ENCODE peak calls at places on chromosomes 1 and 21, in four cellular contexts. C is K562, B is GM12878, A is GM12891. G is an unnamed sample.

GRCh38 chr1:19309123-19309813 is 2.7 kb downstream of the AKR7A2 start:
- DNase-seq in C (no peak), B (no peak), A (no peak), G (no peak)

GRCh38 chr1:171292799-171293198 is 21.2 kb upstream of the FMO4 start:
- DNase-seq in C (no peak), B (no peak), A (no peak), G (no peak)

GRCh38 chr1:30323352-30323751 is 400.0 kb downstream of the MATN1 start:
- DNase-seq in C (no peak), B (no peak), A (no peak), G (no peak)

GRCh38 chr1:168230709-168231108 is 4.9 kb downstream of the SFT2D2 start:
- DNase-seq in C (no peak), B (no peak), A (no peak), G (no peak)

GRCh38 chr1:234286206-234286605 is 87.0 kb upstream of the COA6 start:
- DNase-seq in C (no peak), B (no peak), A (no peak), G (no peak)

GRCh38 chr1:17606826-17607440 is 67.4 kb downstream of the ARHGEF10L start:
- DNase-seq in C (peak), B (no peak), A (peak), G (no peak)

GRCh38 chr1:111279144-111279543 is 11.5 kb upstream of the CHIA start:
- DNase-seq in C (no peak), B (no peak), A (no peak), G (no peak)

GRCh38 chr1:187621961-187622360 is 793.2 kb downstream of the PLA2G4A start:
- DNase-seq in C (no peak), B (peak), A (no peak), G (peak)

GRCh38 chr1:29186252-29186651 is 4.6 kb upstream of the SRSF4 start:
- DNase-seq in C (no peak), B (no peak), A (no peak), G (no peak)

GRCh38 chr1:241808265-241808664 is 39.7 kb upstream of the EXO1 start:
- DNase-seq in C (no peak), B (no peak), A (no peak), G (no peak)

GRCh38 chr1:61191140-61191720 is 108.9 kb downstream of the NFIA start:
- DNase-seq in C (no peak), B (no peak), A (no peak), G (no peak)

GRCh38 chr1:214494706-214495105 is 56.7 kb downstream of the PTPN14 start:
- DNase-seq in C (no peak), B (no peak), A (no peak), G (no peak)

GRCh38 chr1:236844499-236845271 is 49.6 kb downstream of the MTR start:
- DNase-seq in C (no peak), B (no peak), A (no peak), G (no peak)

GRCh38 chr1:54884768-54885167 is 2.2 kb downstream of the DHCR24 start:
- DNase-seq in C (no peak), B (no peak), A (no peak), G (peak)

GRCh38 chr1:50827546-50827945 is 132.5 kb downstream of the FAF1 start:
- DNase-seq in C (no peak), B (no peak), A (no peak), G (no peak)

GRCh38 chr1:217482356-217483102 is 148.4 kb downstream of the GPATCH2 start:
- DNase-seq in C (no peak), B (peak), A (peak), G (peak)

GRCh38 chr1:183633676-183634343 is 1.8 kb downstream of the ARPC5 start:
- DNase-seq in C (peak), B (peak), A (no peak), G (peak)
- TF ChIP-seq SPI1 in C (no peak), B (no peak), A (no peak), G (no peak)

GRCh38 chr1:83670891-83671565 is 327.9 kb downstream of the TTLL7 start:
- DNase-seq in C (no peak), B (peak), A (no peak), G (no peak)

GRCh38 chr1:83673287-83673686 is 325.6 kb downstream of the TTLL7 start:
- DNase-seq in C (no peak), B (no peak), A (no peak), G (no peak)

GRCh38 chr1:83671586-83671985 is 327.3 kb downstream of the TTLL7 start:
- DNase-seq in C (no peak), B (no peak), A (no peak), G (no peak)

DNA sequence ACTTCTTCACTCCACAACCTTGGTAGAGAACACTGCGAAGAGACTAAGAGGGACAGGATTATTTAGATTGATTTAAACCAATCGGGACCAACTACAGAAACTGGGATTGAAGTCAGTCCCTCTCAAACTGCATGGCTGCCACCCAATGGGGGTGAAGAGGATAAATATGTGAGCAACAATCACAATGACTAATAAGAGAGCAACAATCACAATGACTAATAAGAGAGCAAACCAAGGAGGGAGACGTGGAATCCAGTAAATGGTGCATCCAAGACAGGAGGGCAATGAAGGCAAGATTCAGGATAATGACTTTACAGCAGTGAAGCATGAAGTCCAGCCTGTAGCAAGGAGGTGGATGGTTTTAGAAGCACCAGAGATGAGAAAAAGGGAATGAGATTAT is 322.8 kb downstream of the TTLL7 start:
- DNase-seq in C (no peak), B (no peak), A (no peak), G (no peak)
- TF ChIP-seq SPI1 in C (no peak), B (no peak), A (no peak), G (no peak)

GRCh38 chr1:203555046-203555445 is 61.1 kb downstream of the OPTC start:
- DNase-seq in C (no peak), B (no peak), A (no peak), G (no peak)

GRCh38 chr1:203553501-203553900 is 59.5 kb downstream of the OPTC start:
- DNase-seq in C (no peak), B (no peak), A (no peak), G (no peak)

GRCh38 chr1:203556047-203556851 is 62.3 kb downstream of the OPTC start:
- DNase-seq in C (no peak), B (no peak), A (no peak), G (no peak)

GRCh38 chr1:203557390-203557789 is 63.4 kb downstream of the OPTC start:
- DNase-seq in C (no peak), B (no peak), A (no peak), G (no peak)

DNA sequence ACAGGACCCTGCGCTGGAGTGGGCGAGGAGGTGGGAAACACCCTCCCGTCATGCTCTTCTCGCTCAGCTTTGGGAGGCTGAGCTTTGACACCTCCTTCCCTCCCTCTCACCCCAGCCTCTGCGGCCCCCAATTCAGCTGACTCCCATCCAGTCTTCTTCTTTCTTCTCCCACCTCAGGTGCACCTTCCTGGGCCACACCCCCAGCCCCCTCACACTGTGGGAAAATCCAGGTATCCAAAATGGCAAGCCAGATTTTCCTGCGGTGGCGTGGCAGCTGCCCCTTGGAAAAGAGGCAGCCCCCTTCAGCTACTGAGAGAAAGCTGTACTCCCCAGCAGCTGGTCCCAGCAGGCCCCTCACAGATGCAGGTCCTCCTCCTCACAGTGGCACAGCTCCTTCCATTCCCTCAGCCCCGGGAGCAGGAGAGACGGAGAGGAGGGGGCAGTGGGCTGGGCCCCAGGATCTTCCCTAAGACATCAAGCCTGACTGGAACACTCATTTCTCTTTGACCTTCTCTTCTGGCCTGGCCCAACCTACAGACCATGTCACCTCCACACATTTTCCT is 61.6 kb downstream of the OPTC start:
- DNase-seq in C (no peak), B (no peak), A (no peak), G (no peak)
- TF ChIP-seq SPI1 in C (no peak), B (no peak), A (no peak), G (no peak)

GRCh38 chr1:212487286-212487685 is 54.6 kb downstream of the NENF start:
- DNase-seq in C (no peak), B (no peak), A (no peak), G (no peak)

GRCh38 chr1:212489284-212489859 is 56.7 kb downstream of the NENF start:
- DNase-seq in C (no peak), B (no peak), A (no peak), G (no peak)

GRCh38 chr1:212490276-212490675 is 57.6 kb downstream of the NENF start:
- DNase-seq in C (no peak), B (no peak), A (no peak), G (no peak)

GRCh38 chr1:212487774-212488435 is 55.2 kb downstream of the NENF start:
- DNase-seq in C (no peak), B (no peak), A (no peak), G (no peak)

GRCh38 chr1:212488436-212489283 is 55.9 kb downstream of the NENF start:
- DNase-seq in C (no peak), B (no peak), A (no peak), G (peak)
- TF ChIP-seq SPI1 in C (no peak), B (no peak), A (no peak), G (no peak)

DNA sequence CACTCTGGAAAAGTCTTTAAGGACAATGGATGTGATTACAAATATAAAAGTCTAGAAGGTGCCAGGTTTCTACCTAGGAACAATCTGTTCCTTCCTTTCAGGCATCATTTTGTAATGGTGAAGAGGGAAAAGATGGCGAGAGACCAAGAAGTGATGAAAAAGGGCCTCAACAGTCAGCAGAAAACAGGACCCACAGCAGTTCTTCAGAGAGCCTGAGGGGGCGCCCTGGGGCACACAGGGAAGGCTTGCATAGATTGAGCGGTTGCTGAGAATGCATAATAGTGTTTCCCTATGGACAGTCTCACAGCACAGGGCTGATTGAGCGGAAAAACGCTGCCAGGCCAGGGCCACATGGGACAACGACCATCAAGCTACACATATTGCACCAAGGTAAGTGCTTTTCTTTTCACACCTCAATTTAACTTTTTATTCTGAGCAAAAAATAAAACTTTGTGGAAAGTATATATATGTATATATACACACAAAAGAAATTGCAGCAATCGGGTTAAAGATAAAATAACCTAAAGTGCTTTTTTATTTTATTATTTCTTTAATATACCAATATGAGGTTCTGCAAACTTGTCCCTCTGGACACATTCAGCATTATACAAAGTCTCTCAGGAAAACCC is 3.1 kb upstream of the YRDC start:
- DNase-seq in C (peak), B (no peak), A (peak), G (no peak)
- TF ChIP-seq SPI1 in C (no peak), B (no peak), A (no peak), G (no peak)

DNA sequence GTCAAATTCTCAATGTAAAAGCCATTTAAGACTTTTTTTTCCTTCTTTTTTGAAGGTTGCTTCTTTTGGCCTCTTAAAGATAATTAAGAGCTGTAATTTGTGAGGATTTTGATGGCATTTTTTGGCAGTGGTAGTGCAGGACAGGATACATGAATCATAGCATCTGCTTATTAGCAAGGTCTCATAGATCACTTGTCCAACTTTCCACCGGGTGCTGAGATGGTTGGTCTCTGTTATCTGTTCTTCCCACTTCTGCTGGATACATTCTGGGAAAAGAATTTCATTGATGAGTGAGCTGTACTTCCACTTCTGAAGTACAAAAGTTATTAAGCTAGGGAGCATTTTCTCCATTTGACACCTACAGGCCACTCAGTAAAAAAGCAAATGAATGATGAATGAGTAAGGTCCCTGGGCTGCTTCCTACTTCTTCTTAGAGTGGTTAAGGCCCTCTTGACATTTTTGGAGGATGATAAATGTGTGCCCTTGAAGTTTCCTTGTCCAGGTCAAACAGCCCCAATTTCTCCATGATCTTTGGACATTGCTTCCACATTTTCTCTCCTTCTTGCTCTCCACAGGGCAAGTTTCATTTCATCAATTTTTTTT is 100.6 kb downstream of the ROR1 start:
- DNase-seq in C (no peak), B (no peak), A (no peak), G (no peak)
- TF ChIP-seq SPI1 in C (no peak), B (no peak), A (no peak), G (no peak)

DNA sequence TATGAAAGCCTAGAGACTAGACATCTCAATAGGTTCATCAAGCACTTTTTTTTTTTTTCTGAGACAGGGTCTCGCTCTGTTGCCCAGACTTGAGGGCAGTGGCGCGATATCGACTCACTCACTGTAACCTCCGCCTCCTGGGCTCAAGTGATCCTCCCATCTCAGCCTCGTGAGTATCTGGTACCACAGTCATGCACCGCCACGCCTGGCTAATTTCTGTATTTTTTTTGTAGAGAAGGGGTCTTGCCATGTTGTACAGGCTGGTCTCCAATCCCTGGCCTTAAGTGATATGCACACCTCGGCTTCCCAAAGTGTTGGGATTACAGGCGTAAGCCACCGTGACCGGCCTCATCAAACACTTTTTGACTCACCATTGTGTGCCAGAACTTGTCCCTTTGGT is 613 bp upstream of the GPATCH4 start:
- DNase-seq in C (no peak), B (no peak), A (no peak), G (no peak)
- TF ChIP-seq SPI1 in C (no peak), B (no peak), A (no peak), G (no peak)

GRCh38 chr1:246790364-246790763 is 66.2 kb downstream of the SCCPDH start:
- DNase-seq in C (no peak), B (no peak), A (no peak), G (no peak)

GRCh38 chr1:246787781-246788513 is 63.7 kb downstream of the SCCPDH start:
- DNase-seq in C (no peak), B (no peak), A (no peak), G (no peak)

GRCh38 chr1:246790833-246791232 is 66.6 kb downstream of the SCCPDH start:
- DNase-seq in C (no peak), B (no peak), A (no peak), G (no peak)

GRCh38 chr1:246789454-246790339 is 65.5 kb downstream of the SCCPDH start:
- DNase-seq in C (no peak), B (no peak), A (no peak), G (no peak)

DNA sequence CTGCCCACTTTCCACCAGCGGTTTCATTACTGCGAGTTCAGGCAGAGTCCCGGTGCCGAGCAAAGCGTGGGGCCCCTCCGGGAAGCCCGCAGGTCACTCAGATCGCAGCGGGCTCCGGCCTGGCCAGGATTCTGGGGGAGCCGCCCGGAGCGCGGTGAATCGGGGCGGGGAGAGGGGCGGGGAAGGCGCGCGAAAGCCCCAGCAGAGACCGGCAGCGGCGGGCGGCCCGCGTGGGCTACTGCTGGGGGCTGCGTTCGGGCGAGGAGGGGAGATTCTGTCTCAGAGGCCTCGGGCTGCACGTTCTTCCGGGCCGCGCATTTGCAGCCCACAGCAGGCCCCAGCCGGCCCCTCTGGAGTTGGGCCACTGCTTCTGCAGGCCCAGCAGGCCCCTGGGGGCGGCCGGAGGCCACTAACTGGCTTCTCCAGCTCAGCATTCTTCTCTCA is 64.7 kb downstream of the SCCPDH start:
- DNase-seq in C (peak), B (no peak), A (no peak), G (no peak)
- TF ChIP-seq SPI1 in C (no peak), B (no peak), A (no peak), G (no peak)

DNA sequence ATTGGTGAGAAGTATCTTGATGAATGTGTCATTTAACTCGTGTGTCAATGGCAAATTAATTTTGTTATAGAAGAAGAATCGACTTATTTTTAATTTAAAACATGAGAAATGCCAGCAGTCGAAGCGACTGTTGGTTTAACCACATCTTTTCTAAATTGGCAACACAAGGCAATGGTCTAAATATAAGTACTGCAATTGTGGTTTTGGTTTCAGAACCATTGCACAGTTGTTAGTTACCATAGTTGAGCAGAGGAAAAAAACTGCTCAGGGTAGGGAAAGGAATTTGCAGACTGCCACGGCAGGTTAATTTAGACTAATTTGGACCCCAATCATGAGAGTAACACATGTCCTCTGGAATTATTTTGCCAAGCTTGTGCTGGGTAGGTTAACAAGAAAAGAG is 185.6 kb upstream of the RUNX1 start:
- DNase-seq in C (no peak), B (peak), A (no peak), G (no peak)
- TF ChIP-seq SPI1 in C (no peak), B (no peak), A (no peak), G (no peak)

DNA sequence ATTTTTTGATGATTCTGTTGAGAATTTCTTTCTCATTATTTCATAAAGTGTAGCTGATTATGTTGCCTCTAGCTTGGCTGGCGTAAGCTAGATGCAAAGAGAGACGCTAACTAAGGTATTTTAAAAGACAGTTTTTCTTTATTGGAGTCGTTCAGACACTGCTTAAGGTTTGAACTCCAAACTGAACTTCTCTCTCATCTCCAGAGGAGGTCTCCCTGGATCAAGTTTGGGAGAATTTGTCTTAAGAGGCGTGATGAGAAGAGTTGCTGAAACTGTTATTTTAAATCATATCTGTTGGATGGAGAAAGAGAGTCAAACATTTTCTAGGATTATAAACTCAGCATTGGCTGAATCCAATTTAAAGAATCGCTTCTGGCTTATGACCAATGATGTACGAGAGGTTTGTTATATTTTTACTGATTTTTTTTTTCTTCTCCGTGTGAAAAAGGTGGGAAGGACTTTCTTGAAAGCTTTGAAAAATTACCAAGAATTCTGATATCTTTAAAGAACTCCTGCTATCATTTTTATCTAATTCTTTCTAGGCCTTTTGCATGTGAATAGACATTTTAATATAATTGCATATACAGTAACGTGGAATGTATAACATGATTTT is 34.0 kb downstream of the MAP3K7CL start:
- DNase-seq in C (no peak), B (no peak), A (no peak), G (no peak)
- TF ChIP-seq SPI1 in C (no peak), B (no peak), A (no peak), G (no peak)